ENCODE peak calls at places on chromosomes 4 and X, in four cellular contexts. X is cardiac muscle cell, F is left lung, M is fibroblast of lung. Y is an unnamed sample. For H3K27me3 and H3K4me1, the result is how much of the 10 kb centered on the place peaks cover.

GRCh38 chr4:76251448-76252270 is at the start of gene FAM47E:
- DNase-seq in F (peak), M (peak), X (peak), Y (peak)

GRCh38 chrX:34629572-34629971 is 27.5 kb downstream of the TMEM47 start:
- DNase-seq in M (peak), F (no peak), X (peak), Y (no peak)

GRCh38 chr4:29052266-29052665 is 1667.9 kb upstream of the PCDH7 start:
- DNase-seq in M (no peak), X (no peak), F (no peak), Y (no peak)

GRCh38 chr4:159242427-159242826 is 139.5 kb downstream of the RAPGEF2 start:
- DNase-seq in X (no peak), F (no peak), M (no peak), Y (no peak)

GRCh38 chr4:143372093-143372915 is 35.6 kb downstream of the GAB1 start:
- DNase-seq in M (no peak), F (no peak), X (no peak), Y (no peak)

GRCh38 chrX:41616935-41617334 is 71.8 kb upstream of the GPR34 start:
- DNase-seq in M (no peak), F (no peak), X (no peak), Y (no peak)

GRCh38 chr4:845836-846251 is 19.9 kb upstream of the CPLX1 start:
- DNase-seq in F (no peak), M (peak), X (peak), Y (no peak)

GRCh38 chrX:23387826-23388225 is 53.2 kb downstream of the PTCHD1 start:
- DNase-seq in M (no peak), X (no peak), F (no peak), Y (no peak)

GRCh38 chr4:21002976-21003375 is 302.7 kb downstream of the PACRGL start:
- DNase-seq in F (no peak), X (no peak), M (no peak), Y (no peak)

GRCh38 chrX:24150051-24150790 is 692 bp downstream of the ZFX start:
- DNase-seq in X (peak), M (peak), F (peak), Y (peak)

GRCh38 chr4:78766650-78767049 is 9.5 kb upstream of the BMP2K start:
- DNase-seq in F (no peak), M (no peak), X (no peak), Y (no peak)

GRCh38 chr4:142350886-142351285 is 495.2 kb downstream of the INPP4B start:
- DNase-seq in M (no peak), X (peak), F (no peak), Y (no peak)

GRCh38 chr4:10047967-10048366 is 26.7 kb upstream of the SLC2A9 start:
- DNase-seq in F (no peak), X (no peak), M (no peak), Y (no peak)

GRCh38 chr4:98568896-98569663 is 89.3 kb downstream of the TSPAN5 start:
- DNase-seq in X (peak), F (no peak), M (no peak), Y (no peak)

GRCh38 chrX:115650916-115651315 is 89.9 kb downstream of the PLS3 start:
- DNase-seq in M (peak), F (no peak), X (peak), Y (peak)

GRCh38 chr4:8106451-8107025 is 52.1 kb downstream of the ABLIM2 start:
- DNase-seq in M (no peak), X (no peak), F (no peak), Y (no peak)
- H3K27me3 ChIP-seq in M (under half), X (under half), F (under half), Y (under half)

DNA sequence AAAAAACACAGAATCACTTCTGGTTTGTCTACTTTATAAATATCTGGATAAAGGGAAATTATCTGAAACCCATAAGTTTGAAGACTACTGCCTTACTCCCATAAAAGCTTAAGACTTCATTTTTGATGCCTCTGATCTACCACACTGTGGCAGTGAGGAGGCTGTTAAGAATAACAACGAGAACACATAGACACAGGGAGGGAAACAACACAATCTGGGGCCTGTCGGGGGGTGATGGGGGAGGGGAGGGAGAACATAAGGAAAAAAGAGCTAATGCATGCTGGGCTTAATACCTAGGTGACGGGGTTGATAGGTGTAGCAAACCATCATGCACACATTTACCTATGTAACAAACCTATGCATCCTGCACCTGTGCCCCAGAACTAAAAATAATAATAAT is 573.7 kb downstream of the GBA3 start:
- DNase-seq in X (no peak), M (no peak), F (no peak), Y (no peak)
- TF ChIP-seq CTCF in X (no peak), M (no peak), F (no peak), Y (no peak)

DNA sequence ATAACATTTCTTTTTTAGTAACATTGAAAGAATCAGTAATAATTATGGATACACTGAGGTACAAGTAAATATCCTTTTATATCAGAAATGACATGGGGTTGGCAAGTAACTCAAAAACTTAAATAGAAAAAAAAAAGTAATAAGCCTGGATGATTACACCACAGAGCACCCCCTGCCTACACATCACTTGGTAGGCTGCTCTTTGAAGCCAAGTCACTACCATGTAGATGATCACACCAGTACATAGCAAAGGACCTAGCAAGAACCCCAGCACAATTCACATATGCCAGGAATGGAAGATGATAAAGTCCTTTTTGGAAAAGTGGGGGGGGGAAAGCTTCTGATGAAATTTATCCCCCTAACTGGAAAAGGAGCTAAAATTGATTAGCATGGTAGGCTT is 56.9 kb downstream of the METTL14 start:
- DNase-seq in M (no peak), F (no peak), X (peak), Y (no peak)
- H3K4me1 ChIP-seq in M (under half), F (under half), X (under half), Y (under half)

DNA sequence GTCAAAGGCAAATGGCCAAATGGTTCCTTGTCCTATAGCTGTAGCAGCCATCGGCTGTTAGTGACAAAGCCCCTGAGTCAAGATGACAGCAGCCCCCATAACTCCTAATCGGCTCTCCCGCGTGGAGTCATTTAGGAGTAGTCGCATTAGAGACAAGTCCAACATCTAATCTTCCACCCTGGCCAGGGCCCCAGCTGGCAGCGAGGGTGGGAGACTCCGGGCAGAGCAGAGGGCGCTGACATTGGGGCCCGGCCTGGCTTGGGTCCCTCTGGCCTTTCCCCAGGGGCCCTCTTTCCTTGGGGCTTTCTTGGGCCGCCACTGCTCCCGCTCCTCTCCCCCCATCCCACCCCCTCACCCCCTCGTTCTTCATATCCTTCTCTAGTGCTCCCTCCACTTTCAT is 3.8 kb upstream of the OPN1LW start:
- DNase-seq in F (no peak), M (no peak), X (no peak), Y (no peak)
- H3K27me3 ChIP-seq in F (under half), M (under half), X (under half), Y (under half)

DNA sequence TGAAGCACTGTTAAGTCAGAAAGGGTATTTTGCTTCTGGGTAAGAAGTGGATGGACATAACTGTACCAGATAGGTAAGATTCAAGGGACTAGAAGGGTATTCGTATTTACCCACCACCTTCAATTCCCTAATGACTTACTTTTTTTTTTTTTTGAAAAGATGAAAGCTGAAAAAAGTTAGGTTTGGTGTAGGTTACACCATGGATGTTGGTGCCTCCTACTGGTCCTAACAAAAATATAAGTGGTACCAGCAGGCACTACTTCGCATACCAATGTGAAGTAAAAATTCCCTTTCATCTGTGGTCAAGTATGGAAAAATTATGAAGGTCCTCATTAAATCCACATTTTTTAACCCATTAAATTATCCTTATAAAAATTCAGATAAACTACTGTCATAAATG is 7.2 kb downstream of the ANKRD17 start:
- DNase-seq in X (peak), F (no peak), M (no peak), Y (no peak)
- TF ChIP-seq CTCF in X (peak), F (no peak), M (no peak), Y (no peak)

GRCh38 chr4:147735413-147736301 is 3.8 kb downstream of the ARHGAP10 start:
- DNase-seq in M (peak), F (no peak), X (peak), Y (no peak)

GRCh38 chr4:147740176-147740575 is 8.3 kb downstream of the ARHGAP10 start:
- DNase-seq in F (no peak), X (no peak), M (peak), Y (no peak)

GRCh38 chr4:147736458-147736857 is 4.6 kb downstream of the ARHGAP10 start:
- DNase-seq in X (peak), M (peak), F (no peak), Y (no peak)

GRCh38 chr4:147739239-147739823 is 7.4 kb downstream of the ARHGAP10 start:
- DNase-seq in X (peak), M (no peak), F (no peak), Y (no peak)

DNA sequence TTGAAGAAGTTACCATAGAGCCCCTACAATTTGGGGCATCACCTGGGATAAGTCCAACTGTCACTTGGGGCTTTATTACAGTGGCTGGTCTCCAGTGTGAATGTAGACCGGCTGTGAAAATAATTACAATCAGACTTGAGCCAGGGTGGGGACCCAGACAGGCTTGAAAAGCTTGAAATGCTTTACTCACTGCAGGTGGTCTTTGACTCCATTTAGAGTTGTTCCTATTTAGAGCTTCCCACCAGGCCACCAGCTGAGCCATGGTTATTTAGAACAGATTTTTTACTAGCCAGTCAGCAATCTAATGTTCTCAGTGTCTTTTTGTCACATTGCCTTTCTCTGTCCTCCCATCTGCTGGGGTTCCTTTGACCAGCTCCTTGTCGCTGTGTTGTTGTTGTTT is 5.7 kb downstream of the ARHGAP10 start:
- DNase-seq in M (no peak), F (no peak), X (no peak), Y (no peak)
- H3K4me1 ChIP-seq in M (under half), F (under half), X (under half), Y (half or more)

GRCh38 chr4:139054791-139055376 is 39.3 kb downstream of the NOCT start:
- DNase-seq in X (peak), M (peak), F (no peak), Y (no peak)

GRCh38 chr4:139053909-139054308 is 38.3 kb downstream of the NOCT start:
- DNase-seq in X (no peak), M (no peak), F (no peak), Y (no peak)

DNA sequence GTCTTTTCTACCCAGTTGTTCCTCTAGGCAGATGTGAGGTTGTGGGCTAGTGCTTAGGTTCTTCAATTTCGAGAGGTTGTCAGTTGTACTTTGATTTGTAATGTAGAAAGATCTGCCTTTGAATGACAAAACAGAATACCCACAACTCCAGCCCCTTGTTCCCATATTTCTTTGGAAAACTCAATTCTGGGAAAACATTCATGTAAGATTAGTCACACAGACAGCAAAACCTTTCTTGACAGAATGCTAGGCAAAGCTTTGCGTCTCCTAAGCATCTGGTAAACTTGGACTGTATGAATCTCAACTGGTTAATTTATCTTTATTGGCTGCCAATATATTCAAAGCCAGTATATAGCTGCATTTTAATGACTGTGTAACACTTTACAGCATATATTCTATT is 34.9 kb downstream of the NOCT start:
- DNase-seq in F (no peak), X (peak), M (peak), Y (no peak)
- H3K27me3 ChIP-seq in F (under half), X (under half), M (under half), Y (under half)

GRCh38 chr4:100306018-100306417 is 115.8 kb upstream of the DDIT4L start:
- DNase-seq in F (no peak), M (peak), X (no peak), Y (no peak)

GRCh38 chr4:100314057-100314456 is 123.8 kb upstream of the DDIT4L start:
- DNase-seq in X (peak), F (no peak), M (no peak), Y (no peak)

GRCh38 chr4:100312615-100313355 is 122.5 kb upstream of the DDIT4L start:
- DNase-seq in F (no peak), X (no peak), M (no peak), Y (no peak)

GRCh38 chr4:100311181-100311580 is 120.9 kb upstream of the DDIT4L start:
- DNase-seq in F (no peak), M (no peak), X (no peak), Y (no peak)
- TF ChIP-seq CTCF in F (no peak), M (no peak), X (peak), Y (peak)

DNA sequence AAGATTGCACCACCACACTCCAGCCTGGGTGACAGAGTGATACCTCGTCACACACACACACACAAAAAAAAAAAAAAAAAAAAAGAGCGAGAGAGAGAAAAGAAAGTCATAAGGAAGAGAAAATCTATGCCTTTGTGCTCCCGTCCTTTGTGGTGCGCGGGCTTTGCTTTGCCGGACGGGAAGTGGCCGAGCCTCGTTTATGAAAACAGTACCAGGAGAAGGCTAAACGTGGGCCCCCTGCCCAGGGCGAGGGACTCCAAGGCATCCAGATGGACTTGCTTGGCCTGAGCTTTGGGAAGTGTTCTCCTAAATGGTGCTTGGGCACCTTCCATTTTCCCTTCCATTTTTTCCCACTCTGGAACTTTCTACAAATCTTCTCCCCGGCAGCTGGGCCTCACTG is 109.3 kb upstream of the LRPAP1 start:
- DNase-seq in X (no peak), M (no peak), F (no peak), Y (no peak)
- H3K4me1 ChIP-seq in X (under half), M (under half), F (under half), Y (under half)

GRCh38 chr4:4390521-4391240 is 3.8 kb downstream of the NSG1 start:
- DNase-seq in X (no peak), M (no peak), F (no peak), Y (no peak)
- H3K27me3 ChIP-seq in X (half or more), M (half or more), F (half or more), Y (half or more)

Y was measured in PC-9.